ENCODE peak calls at places on chromosome 14, in eight cellular contexts. One of them, this sample, is unnamed.

GRCh38 chr14:25003537-25003936 is 46.4 kb downstream of the STXBP6 start:
- DNase-seq in aorta: no peak
- DNase-seq in T-helper 1 cell: no peak
- DNase-seq in NCI-H1092 treated with DMSO at 0.1 percent for 48 hours: no peak
- DNase-seq in lung microvascular endothelial cell: peak
- DNase-seq in hypothalamus: no peak
- DNase-seq in progenitor cell of endocrine pancreas: no peak
- DNase-seq in uterus: no peak
- DNase-seq in this sample: no peak

GRCh38 chr14:95482967-95483842 is 33.2 kb downstream of the SYNE3 start:
- DNase-seq in aorta: peak
- DNase-seq in T-helper 1 cell: no peak
- DNase-seq in NCI-H1092 treated with DMSO at 0.1 percent for 48 hours: no peak
- DNase-seq in lung microvascular endothelial cell: peak
- DNase-seq in hypothalamus: peak
- DNase-seq in progenitor cell of endocrine pancreas: no peak
- DNase-seq in uterus: peak
- DNase-seq in this sample: no peak

GRCh38 chr14:105415481-105416428 is 3.9 kb upstream of the MTA1 start:
- DNase-seq in aorta: no peak
- DNase-seq in T-helper 1 cell: no peak
- DNase-seq in NCI-H1092 treated with DMSO at 0.1 percent for 48 hours: no peak
- DNase-seq in lung microvascular endothelial cell: no peak
- DNase-seq in hypothalamus: no peak
- DNase-seq in progenitor cell of endocrine pancreas: no peak
- DNase-seq in uterus: no peak
- DNase-seq in this sample: no peak

GRCh38 chr14:100410056-100410565 is 87.0 kb downstream of the SLC25A47 start:
- DNase-seq in aorta: no peak
- DNase-seq in T-helper 1 cell: no peak
- DNase-seq in NCI-H1092 treated with DMSO at 0.1 percent for 48 hours: no peak
- DNase-seq in lung microvascular endothelial cell: no peak
- DNase-seq in hypothalamus: no peak
- DNase-seq in progenitor cell of endocrine pancreas: no peak
- DNase-seq in uterus: no peak
- DNase-seq in this sample: no peak

GRCh38 chr14:94144765-94145164 is 15.4 kb upstream of the IFI27L2 start:
- DNase-seq in aorta: peak
- DNase-seq in T-helper 1 cell: no peak
- DNase-seq in NCI-H1092 treated with DMSO at 0.1 percent for 48 hours: no peak
- DNase-seq in lung microvascular endothelial cell: no peak
- DNase-seq in hypothalamus: no peak
- DNase-seq in progenitor cell of endocrine pancreas: no peak
- DNase-seq in uterus: no peak
- DNase-seq in this sample: no peak

GRCh38 chr14:61254803-61255526 is 26.2 kb downstream of the TMEM30B start:
- DNase-seq in aorta: no peak
- DNase-seq in T-helper 1 cell: no peak
- DNase-seq in NCI-H1092 treated with DMSO at 0.1 percent for 48 hours: no peak
- DNase-seq in lung microvascular endothelial cell: no peak
- DNase-seq in hypothalamus: no peak
- DNase-seq in progenitor cell of endocrine pancreas: no peak
- DNase-seq in uterus: no peak
- DNase-seq in this sample: no peak

GRCh38 chr14:64238049-64238448 is 56.1 kb downstream of the ESR2 start:
- DNase-seq in aorta: no peak
- DNase-seq in T-helper 1 cell: no peak
- DNase-seq in NCI-H1092 treated with DMSO at 0.1 percent for 48 hours: no peak
- DNase-seq in lung microvascular endothelial cell: no peak
- DNase-seq in hypothalamus: no peak
- DNase-seq in progenitor cell of endocrine pancreas: no peak
- DNase-seq in uterus: no peak
- DNase-seq in this sample: no peak

GRCh38 chr14:92930737-92931602 is 8.0 kb downstream of the CHGA start:
- DNase-seq in aorta: no peak
- DNase-seq in T-helper 1 cell: no peak
- DNase-seq in NCI-H1092 treated with DMSO at 0.1 percent for 48 hours: no peak
- DNase-seq in lung microvascular endothelial cell: no peak
- DNase-seq in hypothalamus: no peak
- DNase-seq in progenitor cell of endocrine pancreas: no peak
- DNase-seq in uterus: no peak
- DNase-seq in this sample: no peak

GRCh38 chr14:67285876-67286452 is 44.7 kb downstream of the PALS1 start:
- DNase-seq in aorta: no peak
- DNase-seq in T-helper 1 cell: no peak
- DNase-seq in NCI-H1092 treated with DMSO at 0.1 percent for 48 hours: peak
- DNase-seq in lung microvascular endothelial cell: peak
- DNase-seq in hypothalamus: no peak
- DNase-seq in progenitor cell of endocrine pancreas: no peak
- DNase-seq in uterus: no peak
- DNase-seq in this sample: no peak

GRCh38 chr14:95195031-95195430 is 37.7 kb upstream of the DICER1 start:
- DNase-seq in aorta: no peak
- DNase-seq in T-helper 1 cell: no peak
- DNase-seq in NCI-H1092 treated with DMSO at 0.1 percent for 48 hours: no peak
- DNase-seq in lung microvascular endothelial cell: no peak
- DNase-seq in hypothalamus: no peak
- DNase-seq in progenitor cell of endocrine pancreas: no peak
- DNase-seq in uterus: no peak
- DNase-seq in this sample: no peak

GRCh38 chr14:69101331-69101826 is 51.5 kb downstream of the DCAF5 start:
- DNase-seq in aorta: no peak
- DNase-seq in T-helper 1 cell: no peak
- DNase-seq in NCI-H1092 treated with DMSO at 0.1 percent for 48 hours: no peak
- DNase-seq in lung microvascular endothelial cell: peak
- DNase-seq in hypothalamus: no peak
- DNase-seq in progenitor cell of endocrine pancreas: no peak
- DNase-seq in uterus: peak
- DNase-seq in this sample: no peak

GRCh38 chr14:105138021-105138541 is 30.5 kb downstream of the JAG2 start:
- DNase-seq in aorta: peak
- DNase-seq in T-helper 1 cell: no peak
- DNase-seq in NCI-H1092 treated with DMSO at 0.1 percent for 48 hours: no peak
- DNase-seq in lung microvascular endothelial cell: no peak
- DNase-seq in hypothalamus: no peak
- DNase-seq in progenitor cell of endocrine pancreas: no peak
- DNase-seq in uterus: no peak
- DNase-seq in this sample: no peak

GRCh38 chr14:73059326-73059725 is 992 bp downstream of the RBM25 start:
- DNase-seq in aorta: no peak
- DNase-seq in T-helper 1 cell: no peak
- DNase-seq in NCI-H1092 treated with DMSO at 0.1 percent for 48 hours: peak
- DNase-seq in lung microvascular endothelial cell: peak
- DNase-seq in hypothalamus: no peak
- DNase-seq in progenitor cell of endocrine pancreas: no peak
- DNase-seq in uterus: no peak
- DNase-seq in this sample: no peak

GRCh38 chr14:103522649-103523582 is at the start of gene CKB:
- DNase-seq in aorta: peak
- DNase-seq in T-helper 1 cell: no peak
- DNase-seq in NCI-H1092 treated with DMSO at 0.1 percent for 48 hours: peak
- DNase-seq in lung microvascular endothelial cell: peak
- DNase-seq in hypothalamus: peak
- DNase-seq in progenitor cell of endocrine pancreas: peak
- DNase-seq in uterus: peak
- DNase-seq in this sample: peak

GRCh38 chr14:105863296-105864108 is 337.1 kb downstream of the TMEM121 start:
- DNase-seq in aorta: peak
- DNase-seq in T-helper 1 cell: peak
- DNase-seq in NCI-H1092 treated with DMSO at 0.1 percent for 48 hours: no peak
- DNase-seq in lung microvascular endothelial cell: no peak
- DNase-seq in hypothalamus: no peak
- DNase-seq in progenitor cell of endocrine pancreas: peak
- DNase-seq in uterus: peak
- DNase-seq in this sample: no peak

GRCh38 chr14:97762386-97762785 is 965.2 kb downstream of the VRK1 start:
- DNase-seq in aorta: no peak
- DNase-seq in T-helper 1 cell: no peak
- DNase-seq in NCI-H1092 treated with DMSO at 0.1 percent for 48 hours: no peak
- DNase-seq in lung microvascular endothelial cell: no peak
- DNase-seq in hypothalamus: no peak
- DNase-seq in progenitor cell of endocrine pancreas: no peak
- DNase-seq in uterus: no peak
- DNase-seq in this sample: no peak

GRCh38 chr14:80624581-80624980 is 317.0 kb downstream of the CEP128 start:
- DNase-seq in aorta: no peak
- DNase-seq in T-helper 1 cell: no peak
- DNase-seq in NCI-H1092 treated with DMSO at 0.1 percent for 48 hours: no peak
- DNase-seq in lung microvascular endothelial cell: no peak
- DNase-seq in hypothalamus: no peak
- DNase-seq in progenitor cell of endocrine pancreas: no peak
- DNase-seq in uterus: no peak
- DNase-seq in this sample: no peak

GRCh38 chr14:100132161-100132902 is 27.1 kb downstream of the DEGS2 start:
- DNase-seq in aorta: no peak
- DNase-seq in T-helper 1 cell: no peak
- DNase-seq in NCI-H1092 treated with DMSO at 0.1 percent for 48 hours: no peak
- DNase-seq in lung microvascular endothelial cell: no peak
- DNase-seq in hypothalamus: no peak
- DNase-seq in progenitor cell of endocrine pancreas: no peak
- DNase-seq in uterus: peak
- DNase-seq in this sample: no peak

GRCh38 chr14:25090281-25090680 is 40.3 kb upstream of the STXBP6 start:
- DNase-seq in aorta: no peak
- DNase-seq in T-helper 1 cell: no peak
- DNase-seq in NCI-H1092 treated with DMSO at 0.1 percent for 48 hours: no peak
- DNase-seq in lung microvascular endothelial cell: no peak
- DNase-seq in hypothalamus: no peak
- DNase-seq in progenitor cell of endocrine pancreas: no peak
- DNase-seq in uterus: no peak
- DNase-seq in this sample: no peak

GRCh38 chr14:63203618-63204406 is 431 bp upstream of the RHOJ start:
- DNase-seq in aorta: peak
- DNase-seq in T-helper 1 cell: no peak
- DNase-seq in NCI-H1092 treated with DMSO at 0.1 percent for 48 hours: peak
- DNase-seq in lung microvascular endothelial cell: peak
- DNase-seq in hypothalamus: peak
- DNase-seq in progenitor cell of endocrine pancreas: peak
- DNase-seq in uterus: peak
- DNase-seq in this sample: no peak

GRCh38 chr14:21070610-21071224 is 613 bp downstream of the ARHGEF40 start:
- DNase-seq in aorta: peak
- DNase-seq in T-helper 1 cell: no peak
- DNase-seq in NCI-H1092 treated with DMSO at 0.1 percent for 48 hours: no peak
- DNase-seq in lung microvascular endothelial cell: peak
- DNase-seq in hypothalamus: peak
- DNase-seq in progenitor cell of endocrine pancreas: peak
- DNase-seq in uterus: peak
- DNase-seq in this sample: peak

GRCh38 chr14:51139221-51139681 is 44.3 kb upstream of the TRIM9 start:
- DNase-seq in aorta: no peak
- DNase-seq in T-helper 1 cell: no peak
- DNase-seq in NCI-H1092 treated with DMSO at 0.1 percent for 48 hours: no peak
- DNase-seq in lung microvascular endothelial cell: no peak
- DNase-seq in hypothalamus: no peak
- DNase-seq in progenitor cell of endocrine pancreas: no peak
- DNase-seq in uterus: no peak
- DNase-seq in this sample: no peak

GRCh38 chr14:54253195-54253947 is 143.4 kb upstream of the CDKN3 start:
- DNase-seq in aorta: peak
- DNase-seq in T-helper 1 cell: no peak
- DNase-seq in NCI-H1092 treated with DMSO at 0.1 percent for 48 hours: no peak
- DNase-seq in lung microvascular endothelial cell: no peak
- DNase-seq in hypothalamus: no peak
- DNase-seq in progenitor cell of endocrine pancreas: no peak
- DNase-seq in uterus: no peak
- DNase-seq in this sample: no peak

GRCh38 chr14:74579447-74580274 is 32.4 kb downstream of the LTBP2 start:
- DNase-seq in aorta: peak
- DNase-seq in T-helper 1 cell: no peak
- DNase-seq in NCI-H1092 treated with DMSO at 0.1 percent for 48 hours: no peak
- DNase-seq in lung microvascular endothelial cell: no peak
- DNase-seq in hypothalamus: no peak
- DNase-seq in progenitor cell of endocrine pancreas: no peak
- DNase-seq in uterus: no peak
- DNase-seq in this sample: no peak

GRCh38 chr14:93939304-93940229 is 12.4 kb downstream of the FAM181A start:
- DNase-seq in aorta: peak
- DNase-seq in T-helper 1 cell: peak
- DNase-seq in NCI-H1092 treated with DMSO at 0.1 percent for 48 hours: peak
- DNase-seq in lung microvascular endothelial cell: peak
- DNase-seq in hypothalamus: peak
- DNase-seq in progenitor cell of endocrine pancreas: peak
- DNase-seq in uterus: peak
- DNase-seq in this sample: peak

GRCh38 chr14:73714656-73715081 is 485 bp upstream of the PNMA1 start:
- DNase-seq in aorta: no peak
- DNase-seq in T-helper 1 cell: no peak
- DNase-seq in NCI-H1092 treated with DMSO at 0.1 percent for 48 hours: peak
- DNase-seq in lung microvascular endothelial cell: no peak
- DNase-seq in hypothalamus: no peak
- DNase-seq in progenitor cell of endocrine pancreas: no peak
- DNase-seq in uterus: no peak
- DNase-seq in this sample: no peak

GRCh38 chr14:63375772-63376171 is 57.0 kb upstream of the GPHB5 start:
- DNase-seq in aorta: no peak
- DNase-seq in T-helper 1 cell: no peak
- DNase-seq in NCI-H1092 treated with DMSO at 0.1 percent for 48 hours: no peak
- DNase-seq in lung microvascular endothelial cell: no peak
- DNase-seq in hypothalamus: no peak
- DNase-seq in progenitor cell of endocrine pancreas: no peak
- DNase-seq in uterus: no peak
- DNase-seq in this sample: no peak

GRCh38 chr14:89349196-89350008 is 67.6 kb downstream of the FOXN3 start:
- DNase-seq in aorta: no peak
- DNase-seq in T-helper 1 cell: no peak
- DNase-seq in NCI-H1092 treated with DMSO at 0.1 percent for 48 hours: peak
- DNase-seq in lung microvascular endothelial cell: peak
- DNase-seq in hypothalamus: peak
- DNase-seq in progenitor cell of endocrine pancreas: no peak
- DNase-seq in uterus: peak
- DNase-seq in this sample: no peak

GRCh38 chr14:53325176-53325806 is 172.2 kb upstream of the DDHD1 start:
- DNase-seq in aorta: no peak
- DNase-seq in T-helper 1 cell: no peak
- DNase-seq in NCI-H1092 treated with DMSO at 0.1 percent for 48 hours: peak
- DNase-seq in lung microvascular endothelial cell: peak
- DNase-seq in hypothalamus: no peak
- DNase-seq in progenitor cell of endocrine pancreas: no peak
- DNase-seq in uterus: no peak
- DNase-seq in this sample: no peak

GRCh38 chr14:35403085-35403396 is 1.5 kb downstream of the NFKBIA start:
- DNase-seq in aorta: peak
- DNase-seq in T-helper 1 cell: no peak
- DNase-seq in NCI-H1092 treated with DMSO at 0.1 percent for 48 hours: no peak
- DNase-seq in lung microvascular endothelial cell: peak
- DNase-seq in hypothalamus: no peak
- DNase-seq in progenitor cell of endocrine pancreas: no peak
- DNase-seq in uterus: peak
- DNase-seq in this sample: no peak

GRCh38 chr14:40599726-40600125 is 1007.0 kb upstream of the LRFN5 start:
- DNase-seq in aorta: no peak
- DNase-seq in T-helper 1 cell: no peak
- DNase-seq in NCI-H1092 treated with DMSO at 0.1 percent for 48 hours: no peak
- DNase-seq in lung microvascular endothelial cell: no peak
- DNase-seq in hypothalamus: no peak
- DNase-seq in progenitor cell of endocrine pancreas: no peak
- DNase-seq in uterus: no peak
- DNase-seq in this sample: no peak

This sample was measured in HuH-7.5.